ENCODE peak calls at places on chromosomes 7 and 10, in four cellular contexts. One of them, this sample, is unnamed.

GRCh38 chr7:30911561-30911969 is at the start of gene AQP1:
- DNase-seq in fibroblast of the aortic adventitia: peak
- DNase-seq in cardiac muscle cell: peak
- DNase-seq in AG10803: peak
- DNase-seq in this sample: no peak

GRCh38 chr10:47057471-47057870 is 146.2 kb downstream of the PTPN20 start:
- DNase-seq in fibroblast of the aortic adventitia: no peak
- DNase-seq in AG10803: no peak
- DNase-seq in cardiac muscle cell: no peak
- DNase-seq in this sample: no peak

GRCh38 chr10:128161031-128161430 is 34.8 kb upstream of the MKI67 start:
- DNase-seq in AG10803: no peak
- DNase-seq in fibroblast of the aortic adventitia: no peak
- DNase-seq in cardiac muscle cell: no peak
- DNase-seq in this sample: no peak

GRCh38 chr10:131979821-131980270 is 1.9 kb downstream of the BNIP3 start:
- DNase-seq in AG10803: peak
- DNase-seq in cardiac muscle cell: peak
- DNase-seq in fibroblast of the aortic adventitia: peak
- DNase-seq in this sample: peak

GRCh38 chr10:106958591-106959328 is 205.7 kb downstream of the SORCS1 start:
- DNase-seq in AG10803: no peak
- DNase-seq in fibroblast of the aortic adventitia: no peak
- DNase-seq in cardiac muscle cell: no peak
- DNase-seq in this sample: no peak

GRCh38 chr7:151634643-151635042 is 114.9 kb upstream of the RHEB start:
- DNase-seq in cardiac muscle cell: no peak
- DNase-seq in AG10803: no peak
- DNase-seq in fibroblast of the aortic adventitia: no peak
- DNase-seq in this sample: no peak

GRCh38 chr7:20270867-20271266 is 53.7 kb upstream of the MACC1 start:
- DNase-seq in fibroblast of the aortic adventitia: no peak
- DNase-seq in AG10803: no peak
- DNase-seq in cardiac muscle cell: no peak
- DNase-seq in this sample: no peak

GRCh38 chr7:73577627-73578341 is 595 bp downstream of the TBL2 start:
- DNase-seq in cardiac muscle cell: peak
- DNase-seq in fibroblast of the aortic adventitia: peak
- DNase-seq in AG10803: peak
- DNase-seq in this sample: peak

GRCh38 chr10:17123062-17123661 is 6.4 kb downstream of the CUBN start:
- DNase-seq in fibroblast of the aortic adventitia: peak
- DNase-seq in cardiac muscle cell: peak
- DNase-seq in AG10803: peak
- DNase-seq in this sample: peak

GRCh38 chr7:157520249-157520648 is 183.4 kb downstream of the DNAJB6 start:
- DNase-seq in cardiac muscle cell: no peak
- DNase-seq in AG10803: no peak
- DNase-seq in fibroblast of the aortic adventitia: no peak
- DNase-seq in this sample: no peak

GRCh38 chr10:516766-517165 is 172.7 kb downstream of the DIP2C start:
- DNase-seq in AG10803: no peak
- DNase-seq in cardiac muscle cell: no peak
- DNase-seq in fibroblast of the aortic adventitia: no peak
- DNase-seq in this sample: no peak

GRCh38 chr7:106683941-106684340 is 23.0 kb upstream of the CCDC71L start:
- DNase-seq in fibroblast of the aortic adventitia: no peak
- DNase-seq in AG10803: no peak
- DNase-seq in cardiac muscle cell: no peak
- DNase-seq in this sample: no peak

GRCh38 chr10:60376221-60376620 is 13.5 kb downstream of the ANK3 start:
- DNase-seq in fibroblast of the aortic adventitia: no peak
- DNase-seq in cardiac muscle cell: no peak
- DNase-seq in AG10803: no peak
- DNase-seq in this sample: no peak

GRCh38 chr7:82481499-82482097 is 38.0 kb upstream of the CACNA2D1 start:
- DNase-seq in fibroblast of the aortic adventitia: peak
- DNase-seq in AG10803: peak
- DNase-seq in cardiac muscle cell: peak
- DNase-seq in this sample: peak

GRCh38 chr10:101041252-101041761 is 10.3 kb downstream of the SFXN3 start:
- DNase-seq in AG10803: peak
- DNase-seq in fibroblast of the aortic adventitia: peak
- DNase-seq in cardiac muscle cell: peak
- DNase-seq in this sample: peak

GRCh38 chr7:1056006-1056784 is 11.8 kb downstream of the GPR146 start:
- DNase-seq in cardiac muscle cell: no peak
- DNase-seq in AG10803: no peak
- DNase-seq in fibroblast of the aortic adventitia: no peak
- DNase-seq in this sample: peak

GRCh38 chr7:1054438-1055083 is 10.2 kb downstream of the GPR146 start:
- DNase-seq in AG10803: no peak
- DNase-seq in cardiac muscle cell: no peak
- DNase-seq in fibroblast of the aortic adventitia: no peak
- DNase-seq in this sample: no peak

GRCh38 chr7:1053816-1054370 is 9.5 kb downstream of the GPR146 start:
- DNase-seq in AG10803: no peak
- DNase-seq in cardiac muscle cell: no peak
- DNase-seq in fibroblast of the aortic adventitia: no peak
- DNase-seq in this sample: no peak

GRCh38 chr7:1055491-1056005 is 11.2 kb downstream of the GPR146 start:
- DNase-seq in AG10803: no peak
- DNase-seq in fibroblast of the aortic adventitia: no peak
- DNase-seq in cardiac muscle cell: no peak
- DNase-seq in this sample: no peak

GRCh38 chr7:1055084-1055450 is 10.7 kb downstream of the GPR146 start:
- DNase-seq in AG10803: no peak
- DNase-seq in cardiac muscle cell: peak
- DNase-seq in fibroblast of the aortic adventitia: peak
- DNase-seq in this sample: no peak
- H3K4me3 ChIP-seq in AG10803: no peak
- H3K4me3 ChIP-seq in cardiac muscle cell: no peak
- H3K4me3 ChIP-seq in fibroblast of the aortic adventitia: no peak
- H3K4me3 ChIP-seq in this sample: no peak

DNA sequence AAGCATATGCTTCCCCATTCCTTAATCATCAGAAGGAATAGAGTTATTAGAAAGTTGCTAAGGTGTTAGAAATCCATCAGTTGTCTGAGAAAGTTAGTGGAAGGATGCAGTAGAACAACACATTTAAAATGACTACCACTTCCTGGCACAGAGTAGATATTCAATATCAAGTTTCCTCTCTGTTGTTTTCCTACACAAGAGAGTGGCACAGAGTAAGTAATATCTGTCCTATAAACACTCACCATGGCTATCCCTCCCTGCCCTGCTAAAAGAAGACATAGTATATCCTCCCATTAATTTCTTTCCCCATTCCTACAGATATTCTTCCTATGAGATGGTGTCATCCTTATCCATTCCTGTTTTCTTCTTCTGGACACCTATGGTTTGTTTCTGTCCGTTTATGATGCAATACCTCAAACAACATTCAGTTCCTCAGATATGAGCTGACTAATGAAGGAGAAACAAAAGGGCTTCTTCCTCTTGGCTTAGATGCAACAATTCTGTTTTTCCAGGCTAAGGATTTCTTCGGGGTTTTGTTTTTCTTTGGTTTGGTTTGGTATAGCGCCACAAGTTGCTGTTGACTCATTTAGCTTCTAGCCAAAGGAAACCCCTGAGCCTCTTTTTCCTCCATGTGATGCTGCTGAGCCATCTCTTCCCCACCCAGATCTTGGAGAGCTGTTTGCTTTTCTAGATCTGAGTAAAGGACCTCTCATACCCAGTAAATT is 32.9 kb upstream of the BPGM start:
- DNase-seq in fibroblast of the aortic adventitia: peak
- DNase-seq in cardiac muscle cell: peak
- DNase-seq in AG10803: peak
- DNase-seq in this sample: peak
- TF ChIP-seq CTCF in fibroblast of the aortic adventitia: no peak
- TF ChIP-seq CTCF in cardiac muscle cell: peak
- TF ChIP-seq CTCF in AG10803: peak
- TF ChIP-seq CTCF in this sample: no peak

DNA sequence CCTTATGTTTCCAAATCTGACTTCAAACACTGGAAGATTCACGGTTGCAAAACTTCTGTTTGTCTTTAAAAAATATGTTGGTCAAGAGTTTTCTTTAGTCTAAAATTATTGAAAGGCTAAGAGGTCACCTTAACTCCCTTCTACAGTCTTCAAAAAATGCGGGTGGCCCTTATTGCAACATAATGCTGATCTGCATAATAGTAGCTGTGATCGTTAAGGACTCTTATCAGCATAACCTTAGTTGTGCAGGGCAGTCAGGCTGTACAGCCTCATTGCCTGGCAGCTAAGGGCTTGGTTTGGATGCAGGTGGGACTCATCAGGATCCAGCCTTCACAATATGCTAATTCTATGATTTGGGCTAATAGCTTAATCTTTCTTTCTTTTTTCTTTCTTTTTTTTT is 15.0 kb downstream of the KIAA1217 start:
- DNase-seq in cardiac muscle cell: peak
- DNase-seq in fibroblast of the aortic adventitia: peak
- DNase-seq in AG10803: no peak
- DNase-seq in this sample: no peak
- H3K4me3 ChIP-seq in cardiac muscle cell: no peak
- H3K4me3 ChIP-seq in fibroblast of the aortic adventitia: no peak
- H3K4me3 ChIP-seq in AG10803: no peak
- H3K4me3 ChIP-seq in this sample: no peak

DNA sequence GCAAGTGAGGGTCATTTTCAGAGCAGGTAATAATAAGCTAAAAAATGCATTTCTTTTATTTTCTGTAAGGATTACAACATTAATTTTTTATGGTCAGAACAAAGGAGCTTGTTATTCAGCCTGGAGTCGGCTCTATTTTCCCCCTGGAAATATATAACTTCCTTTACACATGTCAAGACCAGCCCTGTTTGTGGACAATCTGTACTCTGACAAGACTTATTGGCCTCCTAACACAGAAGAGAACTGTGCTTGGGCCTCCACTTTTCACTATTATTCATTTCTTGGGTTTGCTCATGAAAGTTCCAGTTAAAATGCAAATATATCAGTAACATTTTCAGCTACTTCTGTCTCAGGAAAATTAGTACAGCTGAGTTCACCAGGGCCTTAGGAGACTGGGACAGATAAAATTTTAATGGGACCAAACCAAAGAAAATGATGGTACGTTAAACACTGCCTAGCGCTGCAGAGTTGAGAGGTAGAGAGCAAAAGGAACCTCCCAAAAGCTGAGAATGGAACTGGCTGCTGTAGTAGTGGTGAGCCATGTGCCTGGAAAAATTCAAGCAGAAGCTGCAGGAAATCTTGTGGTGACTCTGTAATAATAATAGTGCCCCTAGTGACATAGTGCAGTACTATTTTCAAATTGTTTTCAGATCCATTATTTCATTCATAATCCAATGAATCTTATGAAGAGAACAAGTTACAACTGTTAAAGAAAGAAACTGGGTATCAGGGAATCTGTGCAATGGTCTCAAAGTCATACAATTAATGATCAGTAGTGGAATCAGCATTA is 227.2 kb upstream of the KIAA1217 start:
- DNase-seq in cardiac muscle cell: no peak
- DNase-seq in fibroblast of the aortic adventitia: no peak
- DNase-seq in AG10803: no peak
- DNase-seq in this sample: no peak
- TF ChIP-seq CTCF in cardiac muscle cell: no peak
- TF ChIP-seq CTCF in fibroblast of the aortic adventitia: no peak
- TF ChIP-seq CTCF in AG10803: no peak
- TF ChIP-seq CTCF in this sample: no peak

GRCh38 chr7:50791921-50792341 is 9.2 kb upstream of the GRB10 start:
- DNase-seq in fibroblast of the aortic adventitia: peak
- DNase-seq in AG10803: peak
- DNase-seq in cardiac muscle cell: peak
- DNase-seq in this sample: peak
- H3K4me3 ChIP-seq in fibroblast of the aortic adventitia: peak
- H3K4me3 ChIP-seq in AG10803: peak
- H3K4me3 ChIP-seq in cardiac muscle cell: peak
- H3K4me3 ChIP-seq in this sample: peak

GRCh38 chr7:69602522-69602921 is 4.2 kb downstream of the AUTS2 start:
- DNase-seq in AG10803: no peak
- DNase-seq in fibroblast of the aortic adventitia: no peak
- DNase-seq in cardiac muscle cell: no peak
- DNase-seq in this sample: no peak
- TF ChIP-seq CTCF in AG10803: no peak
- TF ChIP-seq CTCF in fibroblast of the aortic adventitia: no peak
- TF ChIP-seq CTCF in cardiac muscle cell: no peak
- TF ChIP-seq CTCF in this sample: no peak

DNA sequence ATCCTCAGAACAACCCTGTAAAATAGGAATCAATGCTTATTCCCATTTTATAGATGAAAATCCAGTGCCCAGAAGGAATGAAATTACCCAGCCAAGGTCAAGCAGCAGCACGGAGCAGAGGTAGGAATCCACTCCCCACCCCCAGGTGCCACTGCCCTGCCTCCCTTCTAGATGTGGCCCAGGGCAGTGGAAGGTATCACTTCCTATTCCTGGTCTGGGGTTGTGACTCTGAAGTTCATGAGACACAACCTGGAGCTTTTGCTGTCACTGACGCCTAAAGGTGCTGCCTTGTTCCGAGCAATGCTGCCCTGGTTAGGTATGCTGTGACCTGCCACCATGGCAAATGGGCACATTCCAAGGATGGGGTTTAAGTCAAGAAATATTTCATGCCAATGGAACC is 53.6 kb downstream of the PIK3AP1 start:
- DNase-seq in AG10803: no peak
- DNase-seq in cardiac muscle cell: no peak
- DNase-seq in fibroblast of the aortic adventitia: no peak
- DNase-seq in this sample: no peak
- H3K4me3 ChIP-seq in AG10803: no peak
- H3K4me3 ChIP-seq in cardiac muscle cell: no peak
- H3K4me3 ChIP-seq in fibroblast of the aortic adventitia: no peak
- H3K4me3 ChIP-seq in this sample: no peak

GRCh38 chr7:24704311-24704710 is 53.0 kb downstream of the GSDME start:
- DNase-seq in fibroblast of the aortic adventitia: peak
- DNase-seq in cardiac muscle cell: no peak
- DNase-seq in AG10803: no peak
- DNase-seq in this sample: no peak

GRCh38 chr7:24701232-24701898 is 55.9 kb downstream of the GSDME start:
- DNase-seq in fibroblast of the aortic adventitia: peak
- DNase-seq in cardiac muscle cell: peak
- DNase-seq in AG10803: peak
- DNase-seq in this sample: peak

GRCh38 chr7:24703296-24703695 is 54.0 kb downstream of the GSDME start:
- DNase-seq in cardiac muscle cell: peak
- DNase-seq in AG10803: no peak
- DNase-seq in fibroblast of the aortic adventitia: peak
- DNase-seq in this sample: peak

GRCh38 chr7:24701899-24702235 is 55.4 kb downstream of the GSDME start:
- DNase-seq in AG10803: no peak
- DNase-seq in cardiac muscle cell: no peak
- DNase-seq in fibroblast of the aortic adventitia: no peak
- DNase-seq in this sample: no peak

GRCh38 chr7:24702674-24703235 is 54.5 kb downstream of the GSDME start:
- DNase-seq in AG10803: peak
- DNase-seq in cardiac muscle cell: peak
- DNase-seq in fibroblast of the aortic adventitia: peak
- DNase-seq in this sample: no peak
- TF ChIP-seq CTCF in AG10803: no peak
- TF ChIP-seq CTCF in cardiac muscle cell: no peak
- TF ChIP-seq CTCF in fibroblast of the aortic adventitia: no peak
- TF ChIP-seq CTCF in this sample: no peak

GRCh38 chr10:49678827-49679479 is 498 bp upstream of the C10orf53 start:
- DNase-seq in AG10803: no peak
- DNase-seq in cardiac muscle cell: no peak
- DNase-seq in fibroblast of the aortic adventitia: no peak
- DNase-seq in this sample: no peak
- H3K4me3 ChIP-seq in AG10803: no peak
- H3K4me3 ChIP-seq in cardiac muscle cell: peak
- H3K4me3 ChIP-seq in fibroblast of the aortic adventitia: peak
- H3K4me3 ChIP-seq in this sample: no peak

This sample was measured in epithelial cell of esophagus.